ENCODE peak calls at places on chromosomes 7 and 10, in six cellular contexts. I, M, F, Y, U and Q are unnamed samples.

GRCh38 chr7:154178890-154179289 is 126.7 kb downstream of the DPP6 start:
- DNase-seq in I (no peak), M (no peak), F (no peak), Y (no peak), U (no peak), Q (no peak)

GRCh38 chr10:48469516-48470020 is 135.3 kb downstream of the ARHGAP22 start:
- DNase-seq in I (no peak), M (no peak), F (no peak), Y (no peak), U (no peak), Q (no peak)

GRCh38 chr7:51127618-51127904 is 189.0 kb downstream of the COBL start:
- DNase-seq in I (no peak), M (no peak), F (no peak), Y (no peak), U (no peak), Q (no peak)

GRCh38 chr7:4037877-4038276 is 644.2 kb upstream of the FOXK1 start:
- DNase-seq in I (no peak), M (no peak), F (no peak), Y (no peak), U (no peak), Q (no peak)

GRCh38 chr10:51937313-51937712 is 237.9 kb upstream of the CSTF2T start:
- DNase-seq in I (no peak), M (no peak), F (no peak), Y (no peak), U (no peak), Q (no peak)

GRCh38 chr7:94064541-94065191 is 60.5 kb upstream of the BET1 start:
- DNase-seq in I (no peak), M (no peak), F (no peak), Y (no peak), U (no peak), Q (no peak)

GRCh38 chr7:5354460-5355279 is 69.0 kb downstream of the TNRC18 start:
- DNase-seq in I (no peak), M (peak; percentile 82), F (no peak), Y (no peak), U (no peak), Q (no peak)

GRCh38 chr10:4684434-4684833 is 141.6 kb upstream of the AKR1E2 start:
- DNase-seq in I (no peak), M (no peak), F (no peak), Y (no peak), U (no peak), Q (no peak)

GRCh38 chr10:71713135-71714040 is 6.2 kb downstream of the C10orf105 start:
- DNase-seq in I (peak; percentile 83), M (peak; percentile 88), F (peak; percentile 94), Y (no peak), U (no peak), Q (no peak)

GRCh38 chr7:140475747-140476333 is 3.5 kb downstream of the MKRN1 start:
- DNase-seq in I (no peak), M (peak; percentile 36), F (no peak), Y (peak; percentile 85), U (no peak), Q (no peak)

GRCh38 chr10:17644485-17644964 is 574 bp downstream of the STAM start:
- DNase-seq in I (no peak), M (no peak), F (no peak), Y (no peak), U (no peak), Q (no peak)

GRCh38 chr7:111198255-111198654 is 107.3 kb downstream of the LRRN3 start:
- DNase-seq in I (no peak), M (no peak), F (no peak), Y (no peak), U (no peak), Q (no peak)